ENCODE peak calls at places on chromosomes 5 and 9, in seven cellular contexts. B is tibial artery, R is psoas muscle, A is brain microvascular endothelial cell, T is spleen, X is WERI-Rb-1, N is ascending aorta. S is an unnamed sample. For H3K36me3, the result is how much of the 10 kb centered on the place peaks cover.

GRCh38 chr9:104907278-104907951 is 20.5 kb downstream of the ABCA1 start:
- DNase-seq in B (no peak), R (no peak), A (peak), T (no peak), X (no peak), N (no peak), S (peak)

GRCh38 chr5:115379622-115380344 is 83.3 kb upstream of the CCDC112 start:
- DNase-seq in B (no peak), R (no peak), A (no peak), T (no peak), X (no peak), N (no peak), S (peak)

GRCh38 chr5:93794954-93795353 is 53.6 kb upstream of the POU5F2 start:
- DNase-seq in B (no peak), R (no peak), A (no peak), T (no peak), X (peak), N (no peak), S (peak)

GRCh38 chr9:127163409-127163808 is 41.0 kb upstream of the ANGPTL2 start:
- DNase-seq in B (no peak), R (no peak), A (peak), T (no peak), X (no peak), N (no peak), S (peak)

GRCh38 chr9:130058887-130059286 is 5.2 kb downstream of the GPR107 start:
- DNase-seq in B (no peak), R (no peak), A (no peak), T (no peak), X (no peak), N (no peak), S (no peak)

GRCh38 chr9:107312651-107313050 is 29.6 kb downstream of the RAD23B start:
- DNase-seq in B (no peak), R (no peak), A (peak), T (no peak), X (peak), N (no peak), S (no peak)

GRCh38 chr9:16688814-16689213 is 181.7 kb downstream of the BNC2 start:
- DNase-seq in B (no peak), R (no peak), A (no peak), T (no peak), X (no peak), N (no peak), S (no peak)

GRCh38 chr5:141590127-141590526 is 28.7 kb downstream of the DIAPH1 start:
- DNase-seq in B (no peak), R (no peak), A (no peak), T (no peak), X (no peak), N (no peak), S (no peak)

GRCh38 chr5:175585573-175585972 is 72.3 kb upstream of the HRH2 start:
- DNase-seq in B (no peak), R (no peak), A (no peak), T (no peak), X (no peak), N (no peak), S (no peak)

GRCh38 chr5:93717162-93717561 is 24.2 kb downstream of the POU5F2 start:
- DNase-seq in B (no peak), R (no peak), A (peak), T (no peak), X (no peak), N (no peak), S (peak)

GRCh38 chr5:52985306-52985705 is 3.8 kb upstream of the ITGA2 start:
- DNase-seq in B (no peak), R (no peak), A (no peak), T (no peak), X (no peak), N (no peak), S (peak)

GRCh38 chr9:129328357-129329103 is 150.5 kb upstream of the IER5L start:
- DNase-seq in B (no peak), R (no peak), A (no peak), T (no peak), X (no peak), N (no peak), S (no peak)

GRCh38 chr9:131382850-131383729 is 10.8 kb upstream of the PRRC2B start:
- DNase-seq in B (no peak), R (peak), A (peak), T (no peak), X (peak), N (no peak), S (peak)

GRCh38 chr5:130052752-130053151 is 148.5 kb downstream of the CHSY3 start:
- DNase-seq in B (no peak), R (no peak), A (no peak), T (no peak), X (no peak), N (no peak), S (peak)

GRCh38 chr9:122377241-122378164 is 6.7 kb downstream of the PTGS1 start:
- DNase-seq in B (no peak), R (no peak), A (no peak), T (peak), X (no peak), N (no peak), S (no peak)

GRCh38 chr5:16625116-16625515 is 8.3 kb upstream of the RETREG1 start:
- DNase-seq in B (no peak), R (no peak), A (no peak), T (no peak), X (no peak), N (no peak), S (no peak)

GRCh38 chr5:5497132-5497748 is 74.8 kb downstream of the ICE1 start:
- DNase-seq in B (peak), R (peak), A (peak), T (peak), X (peak), N (no peak), S (peak)

GRCh38 chr5:174571662-174572397 is 152.6 kb upstream of the MSX2 start:
- DNase-seq in B (peak), R (peak), A (peak), T (no peak), X (no peak), N (no peak), S (peak)

GRCh38 chr5:120151181-120151580 is 312.9 kb upstream of the PRR16 start:
- DNase-seq in B (no peak), R (no peak), A (no peak), T (no peak), X (no peak), N (no peak), S (no peak)

GRCh38 chr5:11139471-11139870 is 378.4 kb upstream of the DAP start:
- DNase-seq in B (no peak), R (no peak), A (no peak), T (no peak), X (no peak), N (no peak), S (no peak)

GRCh38 chr5:79149432-79149831 is 37.8 kb downstream of the BHMT start:
- DNase-seq in B (no peak), R (no peak), A (no peak), T (no peak), X (no peak), N (no peak), S (peak)

GRCh38 chr5:33994845-33995244 is 10.4 kb upstream of the SLC45A2 start:
- DNase-seq in B (no peak), R (no peak), A (no peak), T (no peak), X (no peak), N (no peak), S (peak)

GRCh38 chr5:131595088-131596033 is 39.7 kb downstream of the RAPGEF6 start:
- DNase-seq in B (no peak), R (no peak), A (no peak), T (no peak), X (no peak), N (no peak), S (no peak)

GRCh38 chr5:111223790-111224560 is at the start of gene CAMK4:
- DNase-seq in B (peak), R (peak), A (peak), T (peak), X (peak), N (no peak), S (peak)

GRCh38 chr5:155019601-155020226 is 6.2 kb downstream of the KIF4B start:
- DNase-seq in B (no peak), R (no peak), A (no peak), T (no peak), X (no peak), N (no peak), S (no peak)

DNA sequence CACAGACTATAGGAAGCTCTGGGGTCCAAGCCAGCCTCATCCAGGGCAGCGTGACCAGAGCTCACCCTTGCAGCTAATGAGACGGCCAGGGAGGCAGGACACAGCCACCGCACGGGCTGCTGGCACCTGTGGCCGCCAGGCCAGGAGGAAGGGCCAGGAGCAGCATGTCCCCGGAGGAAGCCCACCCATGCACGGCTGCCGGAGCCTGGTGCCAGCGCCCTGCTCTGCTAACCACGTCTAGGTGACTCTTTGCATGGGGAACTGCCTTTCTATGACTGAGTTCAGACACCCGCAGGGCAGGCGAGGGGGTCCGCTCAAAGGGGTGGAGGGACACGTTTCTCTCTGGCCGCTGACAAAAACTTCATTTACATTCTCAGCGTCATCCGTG is 68.5 kb upstream of the SARDH start:
- DNase-seq in B (no peak), R (no peak), A (no peak), T (no peak), X (no peak), N (no peak), S (no peak)
- TF ChIP-seq CTCF in B (no peak), R (no peak), A (no peak), T (no peak), X (no peak), N (no peak), S (no peak)

GRCh38 chr9:37146372-37146771 is 26.0 kb downstream of the ZCCHC7 start:
- DNase-seq in B (no peak), R (no peak), A (no peak), T (no peak), X (no peak), N (no peak), S (no peak)
- H3K4me3 ChIP-seq in B (no peak), R (no peak), A (no peak), T (no peak), X (no peak), N (no peak), S (no peak)

GRCh38 chr9:124392254-124392653 is 23.0 kb downstream of the PSMB7 start:
- DNase-seq in B (peak), R (peak), A (no peak), T (peak), X (no peak), N (no peak), S (no peak)
- H3K36me3 ChIP-seq in B (under half), R (under half), A (under half), T (under half), X (under half), N (under half), S (under half)

GRCh38 chr5:135833521-135833920 is 942 bp upstream of the SLC25A48 start:
- DNase-seq in B (no peak), R (no peak), A (no peak), T (peak), X (no peak), N (no peak), S (no peak)

GRCh38 chr5:135832941-135833340 is 1.5 kb upstream of the SLC25A48 start:
- DNase-seq in B (no peak), R (no peak), A (no peak), T (peak), X (no peak), N (no peak), S (no peak)

GRCh38 chr5:135833961-135834638 is 363 bp upstream of the SLC25A48 start:
- DNase-seq in B (no peak), R (no peak), A (peak), T (peak), X (no peak), N (no peak), S (no peak)

GRCh38 chr5:135835766-135836165 is 1.3 kb downstream of the SLC25A48 start:
- DNase-seq in B (no peak), R (no peak), A (no peak), T (peak), X (no peak), N (no peak), S (no peak)

DNA sequence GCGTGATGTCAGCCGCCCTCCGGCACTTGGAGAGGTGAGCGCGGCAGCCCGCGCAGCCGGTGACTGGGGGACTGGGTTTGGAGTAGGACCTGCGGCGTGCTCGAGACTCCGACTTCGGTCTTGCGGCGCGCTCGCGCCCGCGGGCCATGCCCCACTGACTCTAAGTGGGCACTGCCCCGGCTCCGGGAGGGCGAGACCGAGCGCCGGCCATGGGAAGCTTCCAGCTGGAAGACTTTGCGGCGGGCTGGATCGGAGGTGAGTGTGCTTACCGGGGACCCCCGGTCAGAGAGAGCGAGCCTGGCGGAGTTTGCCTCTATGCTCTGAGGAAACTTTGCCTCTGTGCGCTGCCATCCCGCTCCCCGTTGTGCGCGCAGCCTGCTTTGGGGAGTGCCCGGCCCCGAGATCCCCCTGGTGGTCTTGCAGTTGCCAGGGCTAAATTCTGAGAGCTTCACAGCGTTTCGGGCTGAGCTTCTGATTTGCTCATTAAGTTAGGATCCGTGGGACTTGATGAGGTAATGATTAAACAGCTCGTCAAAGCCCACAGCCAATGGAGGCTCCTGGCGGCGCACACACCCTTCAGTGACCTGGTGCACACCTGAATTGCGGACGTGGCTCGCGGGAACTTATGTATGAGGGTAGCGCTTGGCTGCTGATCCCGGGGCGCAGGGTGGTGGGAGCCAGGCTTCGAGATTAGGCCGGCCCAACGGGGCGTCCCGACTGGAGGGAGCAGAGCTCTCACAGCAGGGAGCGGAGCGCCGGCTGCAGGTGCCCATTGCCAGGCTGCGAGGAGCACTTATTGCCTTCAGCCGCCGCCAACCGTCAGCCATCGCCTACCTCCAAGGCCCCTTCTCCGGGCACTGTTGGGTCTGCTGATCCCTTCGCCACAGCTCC is at the start of gene SLC25A48:
- DNase-seq in B (no peak), R (peak), A (no peak), T (peak), X (peak), N (no peak), S (peak)
- TF ChIP-seq CTCF in B (no peak), R (peak), A (no peak), T (no peak), X (no peak), N (no peak), S (peak)

GRCh38 chr5:139649082-139649991 is 1.2 kb downstream of the CXXC5 start:
- DNase-seq in B (no peak), R (no peak), A (no peak), T (peak), X (no peak), N (no peak), S (no peak)

GRCh38 chr5:139648205-139649081 is at the start of gene CXXC5:
- DNase-seq in B (peak), R (peak), A (peak), T (peak), X (peak), N (no peak), S (no peak)

GRCh38 chr5:139646111-139646510 is 2.0 kb upstream of the CXXC5 start:
- DNase-seq in B (no peak), R (no peak), A (no peak), T (peak), X (no peak), N (no peak), S (no peak)

GRCh38 chr5:139646912-139647391 is 1.2 kb upstream of the CXXC5 start:
- DNase-seq in B (peak), R (no peak), A (no peak), T (peak), X (peak), N (no peak), S (no peak)

DNA sequence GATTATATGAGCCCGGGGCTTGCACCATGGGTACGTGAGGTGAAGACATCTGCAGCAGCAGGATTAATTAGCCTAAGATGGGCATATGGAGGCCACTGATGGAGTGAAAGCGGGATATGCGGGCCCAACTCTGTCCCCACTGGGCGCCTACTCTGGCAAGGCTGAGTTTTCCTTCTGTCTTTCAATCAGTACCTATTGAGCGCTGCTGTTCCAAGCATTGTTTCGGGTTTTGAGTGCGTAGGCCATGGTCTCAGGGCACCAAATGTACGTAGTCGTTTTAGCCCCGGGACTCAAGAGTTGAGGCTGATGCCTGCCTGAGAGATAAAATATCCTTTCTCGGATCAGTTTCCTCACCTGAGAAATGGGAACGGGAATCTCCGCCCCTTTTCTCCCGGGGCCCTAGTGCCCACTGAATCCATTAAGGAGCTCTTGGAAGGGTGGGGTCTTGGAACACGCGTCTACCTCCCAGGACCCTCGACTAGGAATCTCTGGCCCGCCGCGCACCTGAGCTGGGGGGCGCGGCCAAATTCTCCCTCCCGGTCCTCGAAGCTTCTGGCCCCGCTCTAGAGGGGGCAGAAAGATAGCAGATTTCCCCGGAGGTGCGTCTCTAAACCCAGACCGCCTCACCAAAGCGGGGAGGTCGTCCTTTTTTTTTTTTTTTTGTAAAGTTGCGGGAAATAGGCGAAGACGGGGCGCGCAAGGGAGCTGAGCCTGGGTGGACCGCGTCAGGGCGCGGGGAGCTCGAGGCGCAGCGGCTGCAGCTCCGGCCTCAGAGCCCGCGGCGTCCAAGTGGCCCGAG is 544 bp upstream of the CXXC5 start:
- DNase-seq in B (peak), R (no peak), A (no peak), T (no peak), X (no peak), N (no peak), S (no peak)
- H3K4me3 ChIP-seq in B (peak), R (peak), A (peak), T (peak), X (peak), N (peak), S (peak)

DNA sequence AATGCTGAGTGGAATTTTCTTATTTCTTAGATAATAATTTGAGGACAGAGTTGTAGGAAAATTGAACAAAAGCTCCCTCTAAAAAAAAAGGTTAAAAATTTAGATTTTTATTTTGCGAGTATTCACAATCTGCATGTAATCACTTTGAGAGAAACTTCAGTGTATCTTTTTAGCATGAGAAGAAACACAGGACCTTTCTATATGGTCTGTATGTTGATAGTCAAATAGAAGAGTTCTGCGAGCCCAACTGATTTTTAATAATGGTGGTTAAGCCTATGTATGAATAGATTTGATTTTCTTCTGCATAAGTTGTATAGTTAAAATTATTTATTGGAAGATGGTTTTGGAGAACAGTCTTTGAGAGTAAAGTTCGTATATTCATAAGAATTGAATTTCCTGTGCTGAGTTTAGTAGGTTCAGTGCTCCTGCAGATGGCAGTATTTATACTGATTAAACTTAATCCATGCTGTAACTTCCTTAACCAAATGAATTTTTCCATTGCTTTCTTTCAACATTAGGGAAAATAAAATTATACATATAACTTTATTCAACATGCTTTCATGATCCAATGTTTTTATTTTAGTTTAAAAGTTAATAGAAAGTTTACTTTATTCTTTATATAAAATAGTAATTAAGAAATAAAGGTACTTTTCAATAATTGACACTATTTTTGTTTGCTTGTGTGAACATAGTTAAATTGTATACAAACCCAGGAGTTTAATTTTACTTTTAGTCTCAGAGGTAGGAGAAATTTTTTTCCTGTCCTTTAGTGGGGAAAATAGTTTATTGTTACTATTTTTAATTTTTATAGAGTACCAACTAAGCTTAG is 19.6 kb downstream of the TCERG1 start:
- DNase-seq in B (no peak), R (no peak), A (no peak), T (no peak), X (no peak), N (no peak), S (peak)
- H3K36me3 ChIP-seq in B (half or more), R (half or more), A (under half), T (half or more), X (half or more), N (under half), S (under half)

DNA sequence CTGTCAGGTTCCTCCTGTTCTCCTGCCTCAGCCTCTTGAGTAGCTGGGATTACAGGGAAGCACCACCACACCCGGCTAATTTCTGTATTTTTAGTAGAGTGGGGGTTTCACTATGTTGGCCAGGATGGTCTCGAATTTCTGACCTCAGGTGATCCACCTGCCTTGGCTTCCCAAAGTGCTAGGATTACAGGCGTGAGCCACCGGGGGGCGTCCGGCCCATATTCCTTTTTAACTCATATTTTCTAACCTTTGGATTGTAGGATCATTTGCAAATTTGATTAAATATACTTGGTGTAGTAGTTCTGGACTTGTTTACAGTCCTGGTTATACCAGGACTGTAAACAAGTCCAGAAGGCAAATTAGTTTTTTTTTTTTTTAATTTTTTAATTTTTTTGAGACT is 4.3 kb downstream of the TCERG1 start:
- DNase-seq in B (no peak), R (no peak), A (no peak), T (no peak), X (no peak), N (no peak), S (no peak)
- TF ChIP-seq CTCF in B (no peak), R (no peak), A (peak), T (no peak), X (no peak), N (no peak), S (peak)